ENCODE peak calls at places on chromosomes 16 and 17, in four cellular contexts. B, Q, G and J are unnamed samples.

GRCh38 chr16:11796227-11797165 is 562 bp downstream of the ZC3H7A start:
- DNase-seq in B (peak), Q (no peak), G (peak), J (peak)

GRCh38 chr17:77602062-77602746 is 356.3 kb upstream of the TNRC6C start:
- DNase-seq in B (no peak), Q (no peak), G (no peak), J (no peak)

GRCh38 chr17:59757043-59757824 is 49.8 kb downstream of the VMP1 start:
- DNase-seq in B (peak), Q (no peak), G (no peak), J (no peak)

GRCh38 chr17:18968945-18969887 is 17.3 kb downstream of the SLC5A10 start:
- DNase-seq in B (peak), Q (no peak), G (peak), J (no peak)

GRCh38 chr17:76379646-76380376 is 4.6 kb upstream of the SPHK1 start:
- DNase-seq in B (no peak), Q (no peak), G (no peak), J (no peak)

GRCh38 chr17:47941998-47942490 is 673 bp downstream of the PNPO start:
- DNase-seq in B (no peak), Q (no peak), G (no peak), J (peak)

GRCh38 chr17:43888548-43888947 is 18.8 kb downstream of the MPP2 start:
- DNase-seq in B (no peak), Q (no peak), G (no peak), J (no peak)

GRCh38 chr16:13638218-13638617 is 281.7 kb upstream of the ERCC4 start:
- DNase-seq in B (no peak), Q (no peak), G (no peak), J (no peak)

GRCh38 chr17:68733241-68734176 is 132.3 kb upstream of the FAM20A start:
- DNase-seq in B (no peak), Q (peak), G (no peak), J (peak)

GRCh38 chr17:76188213-76189060 is 47.4 kb upstream of the FOXJ1 start:
- DNase-seq in B (no peak), Q (no peak), G (no peak), J (no peak)

GRCh38 chr17:4676777-4677176 is 27.2 kb downstream of the PELP1 start:
- DNase-seq in B (no peak), Q (no peak), G (no peak), J (no peak)

GRCh38 chr16:6068063-6068462 is 970.5 kb upstream of the EEF2KMT start:
- DNase-seq in B (no peak), Q (no peak), G (no peak), J (no peak)

GRCh38 chr16:87303431-87303930 is 13.7 kb downstream of the C16orf95 start:
- DNase-seq in B (no peak), Q (no peak), G (peak), J (peak)

GRCh38 chr16:29694384-29695195 is 15.6 kb downstream of the QPRT start:
- DNase-seq in B (no peak), Q (no peak), G (no peak), J (no peak)

GRCh38 chr16:4859900-4860255 is 12.6 kb downstream of the UBN1 start:
- DNase-seq in B (no peak), Q (no peak), G (no peak), J (no peak)

GRCh38 chr16:4306439-4307214 is 9.2 kb upstream of the GLIS2 start:
- DNase-seq in B (no peak), Q (no peak), G (no peak), J (no peak)

GRCh38 chr17:31788956-31789355 is 70.1 kb downstream of the COPRS start:
- DNase-seq in B (no peak), Q (no peak), G (no peak), J (no peak)

GRCh38 chr16:87581867-87582220 is 20.5 kb upstream of the JPH3 start:
- DNase-seq in B (peak), Q (no peak), G (peak), J (peak)

GRCh38 chr16:67547423-67548264 is 14.7 kb upstream of the CTCF start:
- DNase-seq in B (no peak), Q (no peak), G (no peak), J (no peak)

GRCh38 chr17:6413073-6413472 is 21.8 kb downstream of the AIPL1 start:
- DNase-seq in B (peak), Q (no peak), G (peak), J (peak)

GRCh38 chr16:48155926-48156789 is at the start of gene ABCC12:
- DNase-seq in B (no peak), Q (no peak), G (no peak), J (no peak)

GRCh38 chr17:39621523-39622379 is 5.0 kb upstream of the PPP1R1B start:
- DNase-seq in B (peak), Q (no peak), G (peak), J (peak)

GRCh38 chr16:81526935-81527334 is 82.3 kb downstream of the CMIP start:
- DNase-seq in B (peak), Q (no peak), G (peak), J (no peak)

GRCh38 chr17:50708050-50709000 is 611 bp upstream of the ANKRD40 start:
- DNase-seq in B (peak), Q (no peak), G (no peak), J (no peak)
- TF ChIP-seq CHD2 in B (no peak), Q (no peak), G (no peak), J (no peak)

DNA sequence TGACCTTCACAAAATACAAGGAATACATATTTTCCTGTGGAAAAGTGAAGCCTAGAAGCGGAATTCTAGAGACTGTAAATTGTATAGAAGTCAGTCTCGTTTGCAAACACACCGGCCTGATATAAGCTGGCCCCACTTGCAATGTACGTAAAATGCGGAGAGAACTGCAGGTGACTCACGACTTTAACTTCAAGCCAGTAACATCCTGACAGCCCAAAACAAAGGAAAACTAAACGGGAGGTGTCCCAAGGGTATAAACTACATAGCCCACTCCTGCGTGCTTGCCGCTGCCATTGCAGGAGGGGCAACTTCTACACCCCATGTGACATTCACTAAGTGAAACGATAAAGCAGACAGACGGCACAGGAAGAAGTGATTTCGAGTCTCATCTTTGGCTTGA is 101.6 kb downstream of the CYTH1 start:
- DNase-seq in B (no peak), Q (no peak), G (no peak), J (no peak)
- TF ChIP-seq MAFK in B (no peak), Q (no peak), G (no peak), J (no peak)

DNA sequence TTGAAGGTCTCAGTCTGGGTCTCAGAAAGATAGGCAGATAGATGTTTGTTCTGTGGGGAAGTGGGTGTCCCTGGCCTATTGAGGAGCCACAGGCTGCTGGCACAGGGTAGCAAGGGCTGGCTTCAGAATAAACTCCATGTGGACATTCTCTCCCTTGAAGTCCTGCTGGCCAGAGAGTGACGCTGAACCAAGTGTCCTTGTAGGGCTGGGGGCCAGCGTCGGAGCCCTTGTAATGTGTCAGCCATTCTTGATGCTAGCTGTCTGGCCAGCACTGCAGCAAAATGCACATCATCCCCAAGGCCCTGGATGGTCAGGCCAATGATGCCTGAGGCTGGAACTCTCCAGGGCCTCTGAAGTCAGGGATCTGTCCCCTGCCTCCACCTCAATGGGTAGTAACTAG is 103.3 kb downstream of the CCDC182 start:
- DNase-seq in B (no peak), Q (no peak), G (no peak), J (no peak)
- TF ChIP-seq JUN in B (no peak), Q (no peak), G (no peak), J (no peak)

GRCh38 chr16:85840801-85841200 is 41.3 kb downstream of the COX4I1 start:
- DNase-seq in B (no peak), Q (no peak), G (no peak), J (no peak)
- TF ChIP-seq CHD2 in B (no peak), Q (no peak), G (no peak), J (no peak)